ENCODE peak calls at places on chromosomes 2 and 18, in nine cellular contexts. C is GM10248, I is astrocyte, O is Peyer's patch, P is HCT116, S is HFF-Myc, F is nephron progenitor cell, A is right lobe of liver, U is pancreas. N is an unnamed sample.

GRCh38 chr18:79601234-79601633 is 78.4 kb upstream of the CTDP1 start:
- DNase-seq in U (no peak), O (no peak), P (no peak), S (no peak), F (no peak), I (no peak), C (no peak), A (no peak), N (no peak)

GRCh38 chr2:143877056-143877455 is 642.9 kb downstream of the ZEB2 start:
- DNase-seq in A (no peak), F (no peak), C (no peak), S (no peak), O (no peak), U (no peak), I (no peak), P (no peak), N (no peak)

GRCh38 chr2:41061371-41061770 is 609.5 kb upstream of the SLC8A1 start:
- DNase-seq in P (no peak), A (no peak), O (no peak), S (peak), C (no peak), F (no peak), I (peak), U (no peak), N (no peak)

GRCh38 chr2:206250041-206250897 is 24.2 kb upstream of the ZDBF2 start:
- DNase-seq in I (no peak), U (peak), P (no peak), S (no peak), F (no peak), A (no peak), C (peak), O (no peak), N (no peak)

GRCh38 chr2:233354500-233354924 is 218 bp downstream of the DGKD start:
- DNase-seq in S (no peak), O (no peak), F (no peak), P (no peak), U (no peak), I (no peak), A (no peak), C (no peak), N (no peak)

GRCh38 chr2:127560201-127560928 is 24.9 kb downstream of the MYO7B start:
- DNase-seq in A (no peak), U (no peak), P (no peak), C (no peak), I (peak), O (no peak), F (no peak), S (no peak), N (no peak)

GRCh38 chr2:113081458-113082210 is 13.9 kb downstream of the IL1F10 start:
- DNase-seq in O (no peak), F (no peak), I (no peak), U (no peak), P (no peak), A (no peak), S (no peak), C (no peak), N (no peak)

GRCh38 chr2:71675296-71675695 is 221.9 kb downstream of the DYSF start:
- DNase-seq in P (no peak), A (no peak), S (no peak), F (no peak), C (no peak), I (no peak), O (no peak), U (peak), N (peak)

GRCh38 chr18:35290070-35290735 is at the start of gene ZSCAN30:
- DNase-seq in A (peak), O (peak), F (peak), U (peak), I (peak), P (peak), C (peak), S (peak), N (peak)

GRCh38 chr2:27701676-27702075 is 38.0 kb downstream of the SLC4A1AP start:
- DNase-seq in U (no peak), P (no peak), F (no peak), A (peak), S (no peak), O (no peak), I (peak), C (no peak), N (no peak)

GRCh38 chr2:149152597-149152996 is 114.1 kb downstream of the LYPD6B start:
- DNase-seq in O (no peak), S (no peak), U (no peak), P (no peak), A (no peak), I (no peak), F (no peak), C (no peak), N (no peak)

GRCh38 chr2:153059338-153060052 is 341.1 kb downstream of the ARL6IP6 start:
- DNase-seq in U (no peak), O (no peak), C (no peak), P (peak), I (peak), F (no peak), A (no peak), S (no peak), N (no peak)

GRCh38 chr2:20522311-20522710 is 75.4 kb downstream of the RHOB start:
- DNase-seq in S (no peak), P (no peak), I (no peak), C (no peak), O (no peak), U (no peak), A (no peak), F (no peak), N (no peak)

GRCh38 chr2:46487667-46488333 is 8.4 kb downstream of the TMEM247 start:
- DNase-seq in U (peak), C (no peak), O (peak), A (peak), I (peak), P (no peak), S (peak), F (no peak), N (no peak)

GRCh38 chr18:58405107-58405898 is 223.6 kb downstream of the ALPK2 start:
- DNase-seq in O (no peak), A (no peak), P (no peak), U (no peak), C (no peak), F (no peak), I (no peak), S (no peak), N (no peak)

GRCh38 chr2:40371525-40372277 is 80.2 kb downstream of the SLC8A1 start:
- DNase-seq in A (no peak), I (peak), U (no peak), F (peak), O (no peak), S (peak), C (no peak), P (no peak), N (no peak)

GRCh38 chr2:402206-402605 is 114.3 kb upstream of the ALKAL2 start:
- DNase-seq in O (no peak), U (no peak), I (no peak), P (no peak), C (no peak), S (no peak), F (no peak), A (no peak), N (no peak)

GRCh38 chr2:65630643-65631042 is 198.2 kb upstream of the SPRED2 start:
- DNase-seq in I (peak), C (no peak), F (no peak), O (no peak), S (peak), P (no peak), A (no peak), U (no peak), N (peak)

GRCh38 chr18:56305583-56305982 is 332.8 kb downstream of the TXNL1 start:
- DNase-seq in I (no peak), S (no peak), A (no peak), P (no peak), F (no peak), O (no peak), C (no peak), U (no peak), N (no peak)

GRCh38 chr2:226578879-226579278 is 220.7 kb downstream of the IRS1 start:
- DNase-seq in F (no peak), A (no peak), I (peak), U (no peak), S (no peak), C (no peak), O (no peak), P (no peak), N (no peak)

GRCh38 chr18:8800041-8800441 is 94.7 kb downstream of the MTCL1 start:
- DNase-seq in I (peak), C (no peak), A (no peak), S (no peak), F (no peak), O (no peak), U (peak), P (no peak), N (no peak)

GRCh38 chr2:164155558-164155957 is 419.8 kb upstream of the FIGN start:
- DNase-seq in A (no peak), C (no peak), P (no peak), I (no peak), F (no peak), U (no peak), S (no peak), O (no peak), N (no peak)

GRCh38 chr2:35199298-35199697 is 1156.3 kb upstream of the CRIM1 start:
- DNase-seq in A (no peak), I (no peak), F (no peak), P (no peak), S (no peak), O (no peak), C (no peak), U (no peak), N (no peak)
- TF ChIP-seq CTCF in A (no peak), I (no peak), F (no peak), P (no peak), S (no peak), O (no peak), C (no peak), U (no peak), N (no peak)

GRCh38 chr2:200068642-200069041 is 113.3 kb downstream of the MAIP1 start:
- DNase-seq in P (no peak), U (no peak), I (no peak), S (no peak), O (no peak), A (no peak), F (no peak), C (no peak), N (no peak)
- TF ChIP-seq CTCF in P (no peak), U (no peak), I (no peak), S (no peak), O (no peak), A (no peak), F (no peak), C (no peak), N (no peak)

DNA sequence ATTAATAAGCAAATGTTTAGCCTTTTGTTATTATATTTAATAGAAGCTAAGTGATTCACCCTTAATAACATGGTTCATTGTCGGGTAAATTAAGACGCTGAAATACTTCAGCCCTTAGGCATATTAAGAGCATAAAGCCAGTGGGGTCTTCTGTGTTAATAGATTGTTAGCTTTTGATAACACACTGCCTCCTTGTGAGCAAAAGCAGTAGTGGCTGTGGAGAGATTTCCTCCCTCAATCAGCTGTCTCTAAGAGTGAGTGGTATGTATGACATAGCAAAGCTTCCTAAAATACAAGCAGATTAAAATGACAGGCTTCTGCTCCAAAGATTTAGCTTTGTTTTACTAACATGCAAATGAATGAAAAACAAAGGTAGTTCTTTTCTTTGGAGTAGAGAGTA is 143.7 kb upstream of the SYT4 start:
- DNase-seq in A (no peak), U (no peak), I (no peak), P (no peak), S (no peak), O (no peak), F (no peak), C (no peak), N (no peak)
- TF ChIP-seq CTCF in A (no peak), U (no peak), I (peak), P (no peak), S (no peak), O (no peak), F (peak), C (no peak), N (no peak)

GRCh38 chr18:67278984-67279383 is 237.5 kb downstream of the DSEL start:
- DNase-seq in U (no peak), S (no peak), I (no peak), A (no peak), P (no peak), O (no peak), F (no peak), C (no peak), N (no peak)
- TF ChIP-seq CTCF in U (no peak), S (no peak), I (no peak), A (no peak), P (no peak), O (no peak), F (no peak), C (no peak), N (no peak)

GRCh38 chr2:147275943-147276342 is 568.9 kb upstream of the ACVR2A start:
- DNase-seq in P (peak), O (no peak), F (peak), U (no peak), S (no peak), C (no peak), A (no peak), I (no peak), N (no peak)
- TF ChIP-seq CTCF in P (peak), O (no peak), F (no peak), U (no peak), S (no peak), C (no peak), A (no peak), I (peak), N (peak)

DNA sequence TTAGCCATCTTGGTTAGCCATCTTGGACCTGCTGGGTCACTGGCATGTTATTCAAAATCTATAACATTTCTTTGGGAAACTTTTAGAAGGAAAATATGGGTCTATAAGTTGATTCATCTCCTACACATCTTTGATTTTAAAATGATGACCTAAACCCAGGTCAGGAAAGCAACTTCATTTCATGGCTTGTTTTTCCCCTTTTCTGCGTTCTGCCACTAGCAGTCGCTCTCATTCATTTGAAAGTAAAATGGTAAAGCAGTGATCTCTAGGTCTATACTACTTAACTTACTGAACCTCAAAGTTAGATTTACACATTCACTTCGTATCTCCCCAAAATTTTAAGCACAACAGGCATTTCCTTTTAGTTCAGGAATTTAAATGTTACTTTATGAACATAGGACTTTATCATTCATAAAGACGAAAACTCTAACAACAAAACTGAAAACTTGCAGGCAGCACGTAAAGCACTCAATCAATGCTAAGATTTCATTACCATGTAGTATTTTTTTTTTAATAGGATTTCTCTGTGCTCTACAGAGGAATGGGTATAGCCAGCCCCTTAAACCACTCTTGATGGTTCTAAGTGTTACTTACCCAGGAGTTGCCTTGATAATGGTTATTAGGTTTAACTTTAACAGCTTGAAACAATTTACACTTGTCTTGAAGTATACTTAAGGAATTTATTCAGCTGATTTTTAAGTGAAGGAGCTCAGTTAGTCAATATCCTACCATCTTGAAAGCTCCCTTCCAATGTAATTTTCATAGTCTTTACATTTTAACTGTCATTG is 62.5 kb downstream of the GORASP2 start:
- DNase-seq in U (no peak), O (no peak), I (no peak), S (no peak), C (no peak), P (no peak), F (no peak), A (no peak), N (no peak)
- TF ChIP-seq CTCF in U (no peak), O (no peak), I (no peak), S (peak), C (no peak), P (peak), F (no peak), A (no peak), N (no peak)